ENCODE peak calls at places on chromosomes 13 and 19, in ten cellular contexts. A is osteoblast; P is Caco-2; G is GM23338; V is effector memory CD4-positive, alpha-beta T cell; I is tibial artery; O is right lobe of liver; D is fibroblast of lung; W is esophagus muscularis mucosa; H is SK-N-SH. F is an unnamed sample.

GRCh38 chr13:114002771-114003321 is 29.0 kb upstream of the C13orf46 start:
- DNase-seq in A (no peak), P (no peak), G (no peak), V (no peak), I (no peak), O (no peak), D (no peak), W (no peak), H (no peak), F (no peak)

GRCh38 chr19:40583283-40583682 is 6.6 kb downstream of the SHKBP1 start:
- DNase-seq in A (peak; percentile 6), P (no peak), G (no peak), V (no peak), I (no peak), O (no peak), D (no peak), W (no peak), H (no peak), F (no peak)

GRCh38 chr19:39074205-39074692 is 9.9 kb upstream of the ACP7 start:
- DNase-seq in A (peak; percentile 17), P (no peak), G (no peak), V (no peak), I (no peak), O (no peak), D (no peak), W (no peak), H (no peak), F (no peak)

GRCh38 chr19:46271488-46272197 is 25.2 kb upstream of the HIF3A start:
- DNase-seq in A (peak; percentile 83), P (no peak), G (no peak), V (no peak), I (no peak), O (no peak), D (peak; percentile 100), W (no peak), H (no peak), F (no peak)

GRCh38 chr19:54473071-54473941 is at the start of gene CDC42EP5:
- DNase-seq in A (peak; percentile 98), P (peak; percentile 66), G (peak; percentile 46), V (no peak), I (peak; percentile 76), O (peak; percentile 46), D (peak; percentile 81), W (peak; percentile 93), H (peak; percentile 60), F (no peak)

GRCh38 chr13:44350775-44351504 is 22.7 kb upstream of the SERP2 start:
- DNase-seq in A (no peak), P (no peak), G (peak; percentile 11), V (no peak), I (no peak), O (no peak), D (no peak), W (no peak), H (peak; percentile 31), F (no peak)

GRCh38 chr19:10654610-10655456 is 687 bp downstream of the ILF3 start:
- DNase-seq in A (peak; percentile 97), P (peak; percentile 67), G (peak; percentile 95), V (peak; percentile 49), I (peak; percentile 40), O (peak; percentile 58), D (peak; percentile 13), W (no peak), H (peak; percentile 95), F (peak; percentile 80)

GRCh38 chr19:42129399-42130253 is 2.6 kb downstream of the POU2F2 start:
- DNase-seq in A (peak; percentile 73), P (no peak), G (no peak), V (no peak), I (peak; percentile 65), O (no peak), D (peak; percentile 45), W (no peak), H (peak; percentile 84), F (no peak)

GRCh38 chr13:93505104-93505952 is 278.7 kb downstream of the GPC6 start:
- DNase-seq in A (peak; percentile 82), P (no peak), G (no peak), V (no peak), I (no peak), O (no peak), D (peak; percentile 64), W (no peak), H (no peak), F (no peak)

GRCh38 chr19:10183926-10184325 is 10.8 kb downstream of the DNMT1 start:
- DNase-seq in A (no peak), P (no peak), G (no peak), V (no peak), I (no peak), O (no peak), D (no peak), W (no peak), H (no peak), F (no peak)

GRCh38 chr13:35988648-35989081 is 142.5 kb downstream of the DCLK1 start:
- DNase-seq in A (no peak), P (no peak), G (peak; percentile 53), V (no peak), I (no peak), O (no peak), D (peak; percentile 91), W (no peak), H (no peak), F (no peak)

DNA sequence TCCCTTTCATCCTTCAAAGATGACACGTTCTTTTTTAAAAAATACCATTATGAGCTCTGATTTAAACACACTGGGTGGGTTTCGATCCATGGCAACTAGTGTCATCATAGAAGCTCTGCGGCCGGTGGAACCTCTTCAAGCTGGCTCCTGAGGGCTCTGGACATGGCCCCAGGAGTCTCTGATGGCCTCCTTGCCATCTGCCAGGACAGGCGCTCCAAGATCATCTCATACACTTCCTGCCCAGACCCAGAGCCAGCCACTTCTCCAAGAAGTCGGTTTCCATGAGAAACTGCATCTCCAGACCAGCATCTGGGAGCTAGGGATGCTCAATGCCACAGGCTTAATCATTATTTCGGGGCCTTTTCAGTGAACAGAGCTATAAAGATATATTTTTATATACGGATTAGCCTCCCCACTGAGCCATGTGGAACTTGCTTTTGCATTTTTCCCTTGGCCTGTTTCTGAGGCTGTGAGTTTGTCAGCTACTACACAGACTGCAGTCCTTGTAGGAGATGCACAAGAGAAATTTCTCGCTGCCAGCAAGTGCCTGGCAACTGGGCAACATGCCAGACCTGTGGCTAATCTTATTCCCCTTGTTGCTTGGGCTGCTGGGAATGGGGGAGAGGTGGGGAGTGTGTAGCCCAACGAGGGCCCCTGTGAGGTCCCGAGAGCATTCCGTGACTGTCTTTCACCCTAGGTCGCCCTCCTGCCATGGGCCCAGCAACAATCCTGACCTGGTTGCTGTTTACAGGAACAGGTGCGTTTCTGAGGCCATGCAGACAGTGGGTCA is 15.9 kb downstream of the SUGP1 start:
- DNase-seq in A (peak; percentile 71), P (no peak), G (no peak), V (no peak), I (no peak), O (no peak), D (no peak), W (no peak), H (peak; percentile 77), F (no peak)
- H3K36me3 ChIP-seq in A (peaks cover 54% of the 10 kb centered on the region), P (no peaks in the 10 kb centered on the region), G (peaks cover 6% of the 10 kb centered on the region), V (peaks cover 84% of the 10 kb centered on the region), I (peaks cover 88% of the 10 kb centered on the region), O (peaks cover 3% of the 10 kb centered on the region), D (peaks cover 15% of the 10 kb centered on the region), W (peaks cover 96% of the 10 kb centered on the region), H (peaks cover 3% of the 10 kb centered on the region), F (peaks cover 88% of the 10 kb centered on the region)

GRCh38 chr13:91220872-91221271 is 126.6 kb upstream of the MIR17HG start:
- DNase-seq in A (no peak), P (no peak), G (peak; percentile 24), V (no peak), I (no peak), O (no peak), D (no peak), W (no peak), H (no peak), F (no peak)

GRCh38 chr13:91211548-91211947 is 135.9 kb upstream of the MIR17HG start:
- DNase-seq in A (no peak), P (no peak), G (no peak), V (no peak), I (no peak), O (no peak), D (no peak), W (no peak), H (no peak), F (no peak)

GRCh38 chr13:91212229-91212628 is 135.3 kb upstream of the MIR17HG start:
- DNase-seq in A (no peak), P (no peak), G (no peak), V (no peak), I (no peak), O (no peak), D (no peak), W (no peak), H (no peak), F (no peak)

DNA sequence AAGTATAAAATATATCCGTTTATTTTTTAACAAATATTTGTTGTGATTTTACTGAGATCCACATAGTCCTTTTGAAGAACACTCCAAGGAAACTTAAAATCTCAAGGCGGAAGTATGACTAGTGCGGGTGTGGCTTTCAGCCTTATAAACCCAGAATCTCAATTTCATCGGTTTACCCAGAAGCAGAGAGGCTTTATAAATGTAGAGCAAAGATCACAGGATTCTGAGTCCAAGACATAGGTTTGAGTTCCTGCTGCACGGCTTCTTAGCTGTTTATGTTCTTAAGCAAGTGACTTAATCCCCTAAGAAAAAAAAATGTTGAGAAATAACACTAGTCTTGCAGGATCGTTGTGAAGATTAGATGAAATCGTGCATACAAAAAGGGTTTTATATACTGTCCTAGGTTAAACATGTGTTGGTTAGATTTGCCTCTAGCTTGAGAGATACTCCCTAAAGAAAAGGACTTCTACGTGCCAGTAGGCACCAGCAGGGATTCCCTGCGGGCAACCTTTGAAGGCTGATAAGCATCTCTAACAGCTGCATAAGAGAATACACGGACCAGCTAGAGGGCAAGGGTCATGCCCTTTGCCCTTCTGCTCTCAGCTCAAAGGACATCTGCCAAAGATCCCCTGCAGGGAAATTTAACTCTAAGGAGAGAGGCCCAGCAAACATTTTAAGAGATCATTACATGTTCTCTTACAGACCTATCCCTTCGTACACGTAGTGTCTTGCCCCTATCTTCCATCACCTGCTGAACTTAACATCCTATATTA is 130.4 kb upstream of the MIR17HG start:
- DNase-seq in A (no peak), P (peak; percentile 51), G (peak; percentile 25), V (no peak), I (no peak), O (no peak), D (no peak), W (no peak), H (no peak), F (no peak)
- H3K4me1 ChIP-seq in A (no peaks in the 10 kb centered on the region), P (peaks cover 14% of the 10 kb centered on the region), G (peaks cover 34% of the 10 kb centered on the region), V (no peaks in the 10 kb centered on the region), I (no peaks in the 10 kb centered on the region), O (no peaks in the 10 kb centered on the region), D (no peaks in the 10 kb centered on the region), W (no peaks in the 10 kb centered on the region), H (no peaks in the 10 kb centered on the region), F (no peaks in the 10 kb centered on the region)

GRCh38 chr19:4177146-4177545 is 5.2 kb downstream of the SIRT6 start:
- DNase-seq in A (peak; percentile 0), P (no peak), G (no peak), V (no peak), I (no peak), O (no peak), D (no peak), W (no peak), H (no peak), F (no peak)
- H3K36me3 ChIP-seq in A (peaks cover 6% of the 10 kb centered on the region), P (peaks cover 2% of the 10 kb centered on the region), G (no peaks in the 10 kb centered on the region), V (peaks cover 19% of the 10 kb centered on the region), I (peaks cover 52% of the 10 kb centered on the region), O (no peaks in the 10 kb centered on the region), D (peaks cover 4% of the 10 kb centered on the region), W (peaks cover 57% of the 10 kb centered on the region), H (peaks cover 5% of the 10 kb centered on the region), F (peaks cover 11% of the 10 kb centered on the region)

DNA sequence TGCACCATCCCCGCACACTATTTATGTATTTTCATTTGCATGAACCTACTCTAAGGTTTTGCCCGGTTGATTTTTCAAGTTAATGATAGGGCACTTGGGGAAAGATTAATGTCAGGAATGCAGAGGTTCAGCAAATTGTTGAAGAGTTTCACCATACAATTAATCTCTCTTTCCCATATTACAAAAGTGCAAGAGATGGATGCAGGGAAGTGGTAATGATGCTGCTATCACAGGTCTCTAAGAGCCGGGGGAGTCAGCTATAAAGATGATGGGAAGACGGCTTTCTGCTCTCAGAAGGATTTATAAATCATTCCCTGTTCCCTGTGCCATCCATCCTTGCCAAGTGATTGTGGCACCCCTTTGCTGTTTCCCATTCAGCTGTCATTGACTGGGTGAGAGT is 186.3 kb downstream of the IRS2 start:
- DNase-seq in A (no peak), P (no peak), G (no peak), V (no peak), I (no peak), O (no peak), D (no peak), W (no peak), H (no peak), F (no peak)
- H3K4me1 ChIP-seq in A (no peaks in the 10 kb centered on the region), P (no peaks in the 10 kb centered on the region), G (no peaks in the 10 kb centered on the region), V (no peaks in the 10 kb centered on the region), I (no peaks in the 10 kb centered on the region), O (peaks cover 10% of the 10 kb centered on the region), D (no peaks in the 10 kb centered on the region), W (no peaks in the 10 kb centered on the region), H (no peaks in the 10 kb centered on the region), F (no peaks in the 10 kb centered on the region)